ENCODE peak calls at places on chromosomes 3 and 15, in five cellular contexts. R is SHP77, I is Daoy, G is heart left ventricle, P is M059J. O is an unnamed sample.

GRCh38 chr3:166864473-166865467 is 515.3 kb downstream of the ZBBX start:
- DNase-seq in R (no peak), I (no peak), G (no peak), P (no peak), O (no peak)

GRCh38 chr3:131658771-131659170 is 156.0 kb upstream of the MRPL3 start:
- DNase-seq in R (no peak), I (no peak), G (no peak), P (no peak), O (no peak)

GRCh38 chr3:49427581-49427980 is 1.5 kb downstream of the NICN1 start:
- DNase-seq in R (no peak), I (no peak), G (no peak), P (no peak), O (no peak)

GRCh38 chr3:33096103-33096868 is 660 bp downstream of the GLB1 start:
- DNase-seq in R (peak), I (peak), G (peak), P (peak), O (peak)

GRCh38 chr3:148943531-148944200 is 47.7 kb upstream of the GYG1 start:
- DNase-seq in R (peak), I (peak), G (no peak), P (peak), O (peak)

GRCh38 chr3:55629432-55629831 is 142.3 kb upstream of the WNT5A start:
- DNase-seq in R (no peak), I (peak), G (peak), P (peak), O (peak)

GRCh38 chr3:19467761-19468160 is 319.5 kb downstream of the KCNH8 start:
- DNase-seq in R (no peak), I (no peak), G (no peak), P (no peak), O (no peak)

GRCh38 chr15:70833897-70834765 is 19.8 kb downstream of the LARP6 start:
- DNase-seq in R (peak), I (peak), G (no peak), P (peak), O (peak)

GRCh38 chr3:111151438-111151837 is 79.8 kb downstream of the NECTIN3 start:
- DNase-seq in R (no peak), I (peak), G (no peak), P (peak), O (no peak)

GRCh38 chr3:25476639-25477038 is 48.6 kb downstream of the RARB start:
- DNase-seq in R (no peak), I (no peak), G (peak), P (peak), O (no peak)

GRCh38 chr15:40103124-40103858 is 5.4 kb downstream of the BMF start:
- DNase-seq in R (peak), I (peak), G (peak), P (peak), O (peak)

GRCh38 chr3:43413676-43414368 is 127.5 kb downstream of the SNRK start:
- DNase-seq in R (no peak), I (no peak), G (no peak), P (no peak), O (no peak)

GRCh38 chr3:175187586-175187985 is 328.5 kb downstream of the NAALADL2 start:
- DNase-seq in R (no peak), I (peak), G (no peak), P (peak), O (peak)

GRCh38 chr3:111751961-111752360 is 107.1 kb upstream of the PHLDB2 start:
- DNase-seq in R (no peak), I (peak), G (no peak), P (peak), O (no peak)

GRCh38 chr15:82228750-82229149 is 33.8 kb downstream of the EFL1 start:
- DNase-seq in R (no peak), I (no peak), G (no peak), P (peak), O (no peak)

GRCh38 chr15:64001148-64001547 is 45.1 kb downstream of the DAPK2 start:
- DNase-seq in R (no peak), I (no peak), G (peak), P (no peak), O (no peak)

GRCh38 chr3:16508591-16508995 is 4.9 kb downstream of the RFTN1 start:
- DNase-seq in R (no peak), I (no peak), G (no peak), P (no peak), O (no peak)

GRCh38 chr3:129051776-129052400 is 8.7 kb upstream of the GP9 start:
- DNase-seq in R (no peak), I (no peak), G (peak), P (peak), O (no peak)

GRCh38 chr3:104347281-104347680 is 1019.4 kb upstream of the ALCAM start:
- DNase-seq in R (no peak), I (no peak), G (no peak), P (no peak), O (no peak)

O was measured in NCI-H2029 treated with DMSO at 0.1 percent for 48 hours.